ENCODE peak calls at places on chromosomes 11 and 22, in seven cellular contexts. N, G, A, O, E, L and S are unnamed samples. For H3K4me1, the result is how much of the 10 kb centered on the place peaks cover.

GRCh38 chr11:102900346-102900745 is 25.6 kb upstream of the MMP12 start:
- DNase-seq in A (no peak), L (no peak), E (no peak), N (no peak), O (no peak), G (no peak), S (no peak)

GRCh38 chr11:62400281-62400680 is 18.6 kb upstream of the SCGB1A1 start:
- DNase-seq in N (no peak), O (no peak), A (no peak), E (no peak), G (no peak), L (no peak), S (no peak)

GRCh38 chr11:35066783-35067476 is 72.0 kb upstream of the CD44 start:
- DNase-seq in N (no peak), A (no peak), L (no peak), O (no peak), E (no peak), G (no peak), S (no peak)

GRCh38 chr22:46933526-46933925 is 171.1 kb downstream of the TBC1D22A start:
- DNase-seq in G (no peak), A (no peak), N (no peak), O (no peak), L (no peak), E (no peak), S (no peak)

GRCh38 chr11:45606514-45607024 is 58.9 kb downstream of the CHST1 start:
- DNase-seq in O (no peak), G (no peak), L (no peak), A (no peak), E (peak), N (no peak), S (no peak)

GRCh38 chr11:97968071-97968470 is 1052.7 kb upstream of the CNTN5 start:
- DNase-seq in G (no peak), E (no peak), O (no peak), L (no peak), N (no peak), A (no peak), S (no peak)

GRCh38 chr11:71998649-71999310 is at the start of gene IL18BP:
- DNase-seq in G (no peak), O (no peak), L (no peak), E (no peak), N (peak), A (no peak), S (peak)

GRCh38 chr11:112722876-112723275 is 238.3 kb upstream of the NCAM1 start:
- DNase-seq in G (no peak), L (no peak), O (no peak), A (no peak), N (no peak), E (no peak), S (no peak)

GRCh38 chr22:41998361-41999261 is at the start of gene WBP2NL:
- DNase-seq in O (peak), A (peak), L (no peak), N (peak), E (peak), G (peak), S (peak)

GRCh38 chr11:126829716-126830115 is 170.9 kb downstream of the KIRREL3 start:
- DNase-seq in E (no peak), L (no peak), A (no peak), G (no peak), N (no peak), O (no peak), S (no peak)

GRCh38 chr22:36577019-36577418 is 48.1 kb upstream of the EIF3D start:
- DNase-seq in E (no peak), N (no peak), L (peak), G (no peak), O (no peak), A (no peak), S (no peak)

GRCh38 chr11:71307811-71308645 is 55.7 kb upstream of the SHANK2 start:
- DNase-seq in G (no peak), O (peak), E (no peak), L (no peak), N (no peak), A (no peak), S (no peak)

GRCh38 chr22:36379593-36380361 is 8.0 kb downstream of the MYH9 start:
- DNase-seq in A (no peak), L (no peak), G (no peak), O (no peak), E (no peak), N (peak), S (no peak)

GRCh38 chr11:72012091-72012630 is 13.5 kb downstream of the IL18BP start:
- DNase-seq in E (no peak), G (no peak), N (no peak), O (no peak), L (no peak), A (no peak), S (no peak)

GRCh38 chr11:117187428-117187798 is 8.9 kb downstream of the SIDT2 start:
- DNase-seq in N (no peak), E (no peak), G (no peak), A (no peak), L (no peak), O (no peak), S (no peak)

GRCh38 chr22:23138584-23139469 is 3.0 kb downstream of the RSPH14 start:
- DNase-seq in O (no peak), N (no peak), L (no peak), A (peak), G (no peak), E (no peak), S (no peak)

GRCh38 chr11:104892723-104893511 is 5.3 kb downstream of the CASP12 start:
- DNase-seq in N (no peak), G (no peak), O (no peak), A (no peak), L (no peak), E (no peak), S (no peak)

GRCh38 chr11:69301033-69301490 is 7.1 kb downstream of the MYEOV start:
- DNase-seq in O (peak), L (no peak), G (no peak), N (no peak), E (no peak), A (no peak), S (no peak)

GRCh38 chr11:69297926-69298777 is 4.2 kb downstream of the MYEOV start:
- DNase-seq in E (peak), N (peak), G (no peak), O (peak), L (peak), A (peak), S (peak)

GRCh38 chr11:69298778-69299461 is 5.0 kb downstream of the MYEOV start:
- DNase-seq in E (no peak), A (no peak), O (no peak), G (no peak), L (no peak), N (no peak), S (no peak)

GRCh38 chr11:69300124-69301032 is 6.4 kb downstream of the MYEOV start:
- DNase-seq in G (no peak), N (no peak), A (no peak), L (no peak), O (peak), E (no peak), S (no peak)

GRCh38 chr11:69299572-69299971 is 5.6 kb downstream of the MYEOV start:
- DNase-seq in O (peak), A (no peak), N (no peak), G (no peak), E (no peak), L (no peak), S (no peak)
- H3K4me1 ChIP-seq in O (under half), A (under half), N (under half), G (under half), E (under half), L (half or more), S (under half)

DNA sequence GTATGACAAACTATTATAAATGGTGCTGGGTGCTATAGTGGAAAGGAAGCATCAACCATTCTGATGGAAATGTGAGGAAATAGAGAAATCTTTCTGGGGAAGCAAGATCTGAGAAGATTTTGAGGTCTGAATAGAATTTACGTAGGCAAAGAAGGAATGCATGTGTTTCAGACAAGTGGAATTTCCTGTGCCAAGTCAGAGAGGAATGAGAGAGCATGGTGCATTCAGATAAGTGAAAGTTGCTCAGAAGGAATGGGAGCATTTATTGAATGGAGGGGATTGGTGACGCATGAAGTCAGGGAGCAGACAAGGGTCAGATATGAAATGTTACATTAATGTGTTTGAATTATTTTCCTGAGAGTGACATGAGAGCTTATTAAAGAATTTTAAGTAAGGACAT is 725.5 kb downstream of the METTL15 start:
- DNase-seq in N (no peak), L (no peak), O (no peak), G (no peak), A (no peak), E (no peak), S (no peak)
- TF ChIP-seq POLR2A in N (no peak), L (no peak), O (no peak), G (no peak), A (no peak), E (no peak), S (no peak)

GRCh38 chr11:120932305-120932905 is 91.5 kb upstream of the TBCEL start:
- DNase-seq in L (no peak), O (no peak), E (no peak), A (no peak), G (no peak), N (no peak), S (no peak)

GRCh38 chr11:120929664-120930154 is 94.2 kb upstream of the TBCEL start:
- DNase-seq in E (peak), N (peak), L (peak), G (peak), O (peak), A (peak), S (no peak)

GRCh38 chr11:120929090-120929489 is 94.8 kb upstream of the TBCEL start:
- DNase-seq in E (no peak), G (no peak), A (no peak), O (no peak), N (no peak), L (no peak), S (no peak)

GRCh38 chr11:120928506-120929062 is 95.3 kb upstream of the TBCEL start:
- DNase-seq in A (no peak), L (no peak), N (no peak), G (no peak), E (no peak), O (no peak), S (no peak)

GRCh38 chr11:120931057-120931779 is 92.7 kb upstream of the TBCEL start:
- DNase-seq in L (no peak), A (no peak), O (no peak), E (no peak), N (no peak), G (no peak), S (no peak)
- TF ChIP-seq CTCF in L (no peak), A (no peak), O (no peak), E (no peak), N (no peak), G (no peak), S (no peak)

GRCh38 chr11:64879226-64879900 is 942 bp upstream of the EHD1 start:
- DNase-seq in N (peak), E (peak), L (no peak), A (no peak), O (no peak), G (no peak), S (no peak)
- H3K4me1 ChIP-seq in N (under half), E (under half), L (under half), A (under half), O (under half), G (under half), S (under half)

GRCh38 chr11:811446-812245 is 1.9 kb downstream of the RPLP2 start:
- DNase-seq in E (no peak), A (no peak), O (no peak), L (no peak), N (no peak), G (no peak), S (no peak)

GRCh38 chr11:815675-816432 is 2.9 kb upstream of the PNPLA2 start:
- DNase-seq in G (no peak), A (no peak), L (no peak), N (no peak), O (no peak), E (no peak), S (no peak)

GRCh38 chr11:812390-812789 is 2.6 kb downstream of the RPLP2 start:
- DNase-seq in L (no peak), N (no peak), A (no peak), G (no peak), E (no peak), O (no peak), S (no peak)

GRCh38 chr11:813037-813436 is 3.3 kb downstream of the RPLP2 start:
- DNase-seq in L (no peak), E (no peak), O (no peak), G (no peak), N (no peak), A (no peak), S (no peak)

GRCh38 chr11:813440-814096 is 3.8 kb downstream of the RPLP2 start:
- DNase-seq in N (no peak), G (no peak), L (no peak), E (no peak), O (no peak), A (no peak), S (no peak)
- TF ChIP-seq POLR2A in N (no peak), G (no peak), L (no peak), E (no peak), O (no peak), A (no peak), S (no peak)

GRCh38 chr11:18720086-18720810 is 5.7 kb downstream of the IGSF22 start:
- DNase-seq in L (no peak), N (no peak), G (no peak), O (no peak), E (no peak), A (no peak), S (no peak)

GRCh38 chr11:18720811-18721575 is 5.0 kb downstream of the IGSF22 start:
- DNase-seq in L (peak), N (peak), A (peak), O (peak), G (peak), E (peak), S (peak)

GRCh38 chr11:18723991-18724390 is 2.0 kb downstream of the IGSF22 start:
- DNase-seq in G (no peak), E (no peak), N (no peak), L (no peak), A (no peak), O (no peak), S (no peak)

GRCh38 chr11:18721576-18722292 is 4.3 kb downstream of the IGSF22 start:
- DNase-seq in O (peak), A (peak), N (no peak), E (peak), G (peak), L (peak), S (peak)

DNA sequence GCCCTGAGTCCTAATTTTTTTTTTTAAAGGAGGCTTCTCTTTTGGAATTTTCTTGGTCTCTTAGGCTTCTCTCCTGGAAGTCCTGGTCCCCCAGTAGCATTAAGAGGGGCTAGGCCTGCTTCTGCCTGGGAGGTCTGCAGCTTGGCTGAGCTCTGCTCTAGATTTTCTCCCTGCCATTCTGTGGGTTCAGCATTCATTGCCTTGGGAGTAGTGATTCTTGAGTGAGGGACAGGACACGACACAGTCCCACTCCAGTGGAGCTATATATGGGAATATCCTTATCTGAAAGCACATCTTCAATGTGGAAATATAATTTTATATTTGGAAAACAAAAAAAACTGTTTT is 3.7 kb downstream of the IGSF22 start:
- DNase-seq in O (no peak), E (no peak), L (no peak), G (no peak), A (no peak), N (no peak), S (no peak)
- TF ChIP-seq CTCF in O (peak), E (no peak), L (no peak), G (no peak), A (no peak), N (peak), S (no peak)

GRCh38 chr11:67045314-67045713 is 11.3 kb upstream of the RHOD start:
- DNase-seq in G (no peak), N (no peak), O (no peak), L (peak), A (no peak), E (no peak), S (peak)
- H3K4me1 ChIP-seq in G (under half), N (under half), O (under half), L (under half), A (under half), E (under half), S (under half)

DNA sequence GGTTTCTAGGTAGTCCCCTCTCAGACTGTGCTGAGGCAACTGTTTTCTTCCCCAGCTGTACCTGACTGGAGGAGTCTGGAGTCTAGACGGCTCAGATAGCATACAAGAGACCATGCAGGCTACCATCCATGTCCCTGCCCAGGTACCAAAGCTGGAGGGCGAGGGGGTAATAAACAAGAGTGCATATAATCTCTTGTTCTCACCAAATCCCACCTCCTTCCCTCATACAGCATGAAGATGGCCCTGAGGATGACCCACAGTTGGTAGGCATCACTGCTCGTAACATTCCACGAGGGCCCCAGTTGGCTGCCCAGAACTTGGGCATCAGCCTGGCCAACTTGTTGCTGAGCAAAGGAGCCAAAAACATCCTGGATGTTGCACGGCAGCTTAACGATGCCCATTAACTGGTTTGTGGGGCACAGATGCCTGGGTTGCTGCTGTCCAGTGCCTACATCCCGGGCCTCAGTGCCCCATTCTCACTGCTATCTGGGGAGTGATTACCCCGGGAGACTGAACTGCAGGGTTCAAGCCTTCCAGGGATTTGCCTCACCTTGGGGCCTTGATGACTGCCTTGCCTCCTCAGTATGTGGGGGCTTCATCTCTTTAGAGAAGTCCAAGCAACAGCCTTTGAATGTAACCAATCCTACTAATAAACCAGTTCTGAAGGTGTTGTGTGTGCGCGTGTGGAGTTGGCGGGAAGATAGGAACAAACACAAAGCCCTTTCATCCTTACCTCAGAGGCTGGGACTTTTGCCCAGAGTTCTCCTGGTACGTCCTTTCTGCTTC is 8.4 kb downstream of the HMBS start:
- DNase-seq in O (no peak), A (peak), G (no peak), L (no peak), E (no peak), N (no peak), S (no peak)
- TF ChIP-seq POLR2A in O (no peak), A (no peak), G (no peak), L (no peak), E (no peak), N (no peak), S (no peak)

GRCh38 chr11:43853766-43854165 is 26.9 kb upstream of the ALKBH3 start:
- DNase-seq in G (no peak), N (no peak), L (no peak), E (no peak), O (no peak), A (no peak), S (no peak)

GRCh38 chr11:43856988-43857387 is 23.6 kb upstream of the ALKBH3 start:
- DNase-seq in O (no peak), E (no peak), A (no peak), N (no peak), L (no peak), G (no peak), S (no peak)

GRCh38 chr11:43852057-43852636 is 28.5 kb upstream of the ALKBH3 start:
- DNase-seq in L (peak), G (no peak), N (peak), E (peak), O (peak), A (no peak), S (peak)
- TF ChIP-seq CTCF in L (peak), G (peak), N (peak), E (peak), O (peak), A (peak), S (peak)

GRCh38 chr22:25564979-25565677 is 653 bp downstream of the GRK3 start:
- DNase-seq in L (no peak), G (peak), N (peak), E (peak), O (peak), A (peak), S (no peak)
- H3K4me1 ChIP-seq in L (under half), G (under half), N (under half), E (under half), O (under half), A (under half), S (under half)